ENCODE peak calls at places on chromosomes 3 and 15, in six cellular contexts. F is sigmoid colon, N is heart right ventricle, X is left lung, V is stomach, K is pancreas. M is an unnamed sample. For H3K27me3, the result is how much of the 10 kb centered on the place peaks cover.

GRCh38 chr3:50238549-50239026 is 2.6 kb downstream of the GNAI2 start:
- DNase-seq in F (peak), N (peak), X (peak), V (peak), K (peak), M (no peak)

GRCh38 chr15:73872370-73872769 is 994 bp upstream of the TBC1D21 start:
- DNase-seq in F (no peak), N (no peak), X (no peak), V (no peak), K (no peak), M (no peak)

GRCh38 chr3:169591159-169591951 is 72.2 kb downstream of the MECOM start:
- DNase-seq in F (no peak), N (no peak), X (no peak), V (no peak), K (no peak), M (no peak)

GRCh38 chr3:149085828-149086231 is 503 bp downstream of the HLTF start:
- DNase-seq in F (peak), N (no peak), X (no peak), V (no peak), K (no peak), M (peak)

GRCh38 chr15:70486451-70487379 is 276.6 kb downstream of the UACA start:
- DNase-seq in F (peak), N (no peak), X (peak), V (no peak), K (no peak), M (no peak)

GRCh38 chr3:24830230-24831152 is 335.8 kb upstream of the THRB start:
- DNase-seq in F (peak), N (peak), X (peak), V (peak), K (peak), M (no peak)

GRCh38 chr3:47092090-47092489 is 71.8 kb downstream of the SETD2 start:
- DNase-seq in F (no peak), N (no peak), X (no peak), V (no peak), K (no peak), M (no peak)

GRCh38 chr3:152155246-152155645 is 113.5 kb upstream of the MBNL1 start:
- DNase-seq in F (no peak), N (no peak), X (no peak), V (no peak), K (no peak), M (no peak)

GRCh38 chr3:9397911-9398714 is 698 bp downstream of the SETD5 start:
- DNase-seq in F (peak), N (peak), X (peak), V (peak), K (peak), M (peak)

GRCh38 chr15:69298697-69299441 is at the start of gene PAQR5:
- DNase-seq in F (no peak), N (peak), X (peak), V (peak), K (peak), M (no peak)

GRCh38 chr3:159821148-159821547 is 167.5 kb upstream of the IL12A start:
- DNase-seq in F (no peak), N (no peak), X (no peak), V (no peak), K (no peak), M (no peak)

GRCh38 chr3:170815340-170815739 is 54.7 kb downstream of the RPL22L1 start:
- DNase-seq in F (no peak), N (no peak), X (peak), V (peak), K (peak), M (no peak)

GRCh38 chr3:65348596-65348995 is 660.8 kb upstream of the ADAMTS9 start:
- DNase-seq in F (no peak), N (no peak), X (no peak), V (no peak), K (no peak), M (no peak)

GRCh38 chr3:31534036-31534435 is 1.3 kb downstream of the STT3B start:
- DNase-seq in F (no peak), N (no peak), X (no peak), V (no peak), K (no peak), M (peak)

GRCh38 chr15:70091649-70092461 is 5.9 kb downstream of the TLE3 start:
- DNase-seq in F (no peak), N (no peak), X (no peak), V (peak), K (no peak), M (no peak)

GRCh38 chr3:127670761-127671522 is 1.8 kb upstream of the ABTB1 start:
- DNase-seq in F (peak), N (no peak), X (peak), V (peak), K (peak), M (no peak)

GRCh38 chr3:72907131-72907697 is 19.4 kb downstream of the GXYLT2 start:
- DNase-seq in F (peak), N (no peak), X (no peak), V (no peak), K (no peak), M (no peak)

GRCh38 chr3:159775372-159775961 is 213.2 kb upstream of the IL12A start:
- DNase-seq in F (peak), N (peak), X (no peak), V (no peak), K (no peak), M (no peak)

GRCh38 chr15:49096090-49096750 is 50.0 kb upstream of the SECISBP2L start:
- DNase-seq in F (no peak), N (no peak), X (no peak), V (no peak), K (no peak), M (no peak)

GRCh38 chr15:63379492-63380150 is 2.0 kb downstream of the CA12 start:
- DNase-seq in F (no peak), N (no peak), X (no peak), V (no peak), K (no peak), M (no peak)

GRCh38 chr3:135918600-135918999 is 46.9 kb upstream of the PPP2R3A start:
- DNase-seq in F (no peak), N (no peak), X (no peak), V (no peak), K (no peak), M (no peak)

GRCh38 chr3:105195260-105195659 is 171.4 kb upstream of the ALCAM start:
- DNase-seq in F (no peak), N (no peak), X (no peak), V (no peak), K (no peak), M (no peak)

GRCh38 chr15:98787936-98788757 is 139.8 kb downstream of the IGF1R start:
- DNase-seq in F (no peak), N (no peak), X (no peak), V (no peak), K (no peak), M (no peak)

GRCh38 chr3:60079076-60079475 is 1029.3 kb upstream of the CFAP20DC start:
- DNase-seq in F (no peak), N (no peak), X (no peak), V (no peak), K (no peak), M (peak)

GRCh38 chr15:92832992-92833438 is 67.1 kb upstream of the CHD2 start:
- DNase-seq in F (no peak), N (no peak), X (no peak), V (no peak), K (no peak), M (no peak)

GRCh38 chr3:163622384-163622783 is 1455.9 kb downstream of the SI start:
- DNase-seq in F (no peak), N (no peak), X (no peak), V (no peak), K (no peak), M (no peak)

GRCh38 chr3:52874160-52874701 is 23.1 kb downstream of the STIMATE start:
- DNase-seq in F (no peak), N (no peak), X (no peak), V (no peak), K (no peak), M (no peak)

GRCh38 chr15:90142216-90143175 is 40.2 kb upstream of the IDH2 start:
- DNase-seq in F (no peak), N (no peak), X (no peak), V (no peak), K (no peak), M (peak)

GRCh38 chr3:189967254-189967865 is 153.3 kb downstream of the P3H2 start:
- DNase-seq in F (no peak), N (no peak), X (no peak), V (no peak), K (no peak), M (peak)

GRCh38 chr3:141250342-141250741 is 18.7 kb downstream of the PXYLP1 start:
- DNase-seq in F (no peak), N (no peak), X (no peak), V (no peak), K (no peak), M (no peak)

GRCh38 chr15:89783861-89784685 is 7.9 kb downstream of the MESP2 start:
- DNase-seq in F (no peak), N (no peak), X (no peak), V (no peak), K (peak), M (no peak)

GRCh38 chr3:1232276-1232675 is 139.5 kb downstream of the CNTN6 start:
- DNase-seq in F (no peak), N (no peak), X (no peak), V (no peak), K (no peak), M (no peak)

GRCh38 chr3:184688251-184688851 is 23.5 kb downstream of the MAGEF1 start:
- DNase-seq in F (peak), N (no peak), X (no peak), V (no peak), K (no peak), M (no peak)

GRCh38 chr3:183954875-183955274 is 62.8 kb downstream of the ABCC5 start:
- DNase-seq in F (no peak), N (no peak), X (no peak), V (no peak), K (no peak), M (no peak)

GRCh38 chr15:79349526-79349925 is 38.6 kb downstream of the TMED3 start:
- DNase-seq in F (no peak), N (no peak), X (no peak), V (no peak), K (no peak), M (no peak)

GRCh38 chr15:91148243-91148642 is 48.2 kb downstream of the SV2B start:
- DNase-seq in F (no peak), N (no peak), X (no peak), V (no peak), K (no peak), M (no peak)

GRCh38 chr15:57925650-57926049 is 139.9 kb downstream of the ALDH1A2 start:
- DNase-seq in F (no peak), N (no peak), X (no peak), V (no peak), K (no peak), M (no peak)

GRCh38 chr15:57924536-57924935 is 141.0 kb downstream of the ALDH1A2 start:
- DNase-seq in F (no peak), N (no peak), X (no peak), V (no peak), K (no peak), M (no peak)

GRCh38 chr15:57923311-57923710 is 142.2 kb downstream of the ALDH1A2 start:
- DNase-seq in F (no peak), N (no peak), X (no peak), V (peak), K (no peak), M (no peak)

GRCh38 chr15:57922780-57923179 is 142.7 kb downstream of the ALDH1A2 start:
- DNase-seq in F (no peak), N (peak), X (peak), V (peak), K (peak), M (no peak)

DNA sequence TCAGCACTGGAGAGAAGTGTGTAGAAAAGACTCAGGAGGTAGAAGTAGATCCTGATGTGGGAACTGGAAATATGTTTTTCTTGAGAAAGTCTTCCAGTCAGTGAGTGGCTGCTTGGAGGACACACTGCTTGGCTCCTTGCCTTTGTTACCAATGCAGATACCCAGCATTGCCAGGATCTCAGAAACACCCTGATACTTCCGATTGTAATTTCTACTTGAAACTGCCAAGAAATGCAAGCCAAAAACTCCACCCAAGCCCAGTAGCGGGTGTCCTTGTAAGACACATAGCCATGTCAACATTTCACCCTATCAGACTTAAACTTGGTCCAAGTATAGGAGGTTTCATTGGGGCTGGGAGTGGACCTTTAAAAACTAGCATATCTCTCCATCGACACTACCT is 141.8 kb downstream of the ALDH1A2 start:
- DNase-seq in F (no peak), N (no peak), X (no peak), V (peak), K (no peak), M (no peak)
- H3K27ac ChIP-seq in F (no peak), N (peak), X (peak), V (peak), K (no peak), M (no peak)

GRCh38 chr15:78304487-78305413 is 5.3 kb upstream of the SKIC8 start:
- DNase-seq in F (no peak), N (no peak), X (no peak), V (peak), K (no peak), M (no peak)

GRCh38 chr15:78302579-78302978 is 3.2 kb upstream of the SKIC8 start:
- DNase-seq in F (no peak), N (no peak), X (no peak), V (no peak), K (no peak), M (no peak)

GRCh38 chr15:78306176-78306774 is 6.9 kb upstream of the SKIC8 start:
- DNase-seq in F (no peak), N (no peak), X (no peak), V (no peak), K (no peak), M (no peak)

GRCh38 chr15:78301813-78302212 is 2.4 kb upstream of the SKIC8 start:
- DNase-seq in F (no peak), N (no peak), X (no peak), V (no peak), K (no peak), M (no peak)

DNA sequence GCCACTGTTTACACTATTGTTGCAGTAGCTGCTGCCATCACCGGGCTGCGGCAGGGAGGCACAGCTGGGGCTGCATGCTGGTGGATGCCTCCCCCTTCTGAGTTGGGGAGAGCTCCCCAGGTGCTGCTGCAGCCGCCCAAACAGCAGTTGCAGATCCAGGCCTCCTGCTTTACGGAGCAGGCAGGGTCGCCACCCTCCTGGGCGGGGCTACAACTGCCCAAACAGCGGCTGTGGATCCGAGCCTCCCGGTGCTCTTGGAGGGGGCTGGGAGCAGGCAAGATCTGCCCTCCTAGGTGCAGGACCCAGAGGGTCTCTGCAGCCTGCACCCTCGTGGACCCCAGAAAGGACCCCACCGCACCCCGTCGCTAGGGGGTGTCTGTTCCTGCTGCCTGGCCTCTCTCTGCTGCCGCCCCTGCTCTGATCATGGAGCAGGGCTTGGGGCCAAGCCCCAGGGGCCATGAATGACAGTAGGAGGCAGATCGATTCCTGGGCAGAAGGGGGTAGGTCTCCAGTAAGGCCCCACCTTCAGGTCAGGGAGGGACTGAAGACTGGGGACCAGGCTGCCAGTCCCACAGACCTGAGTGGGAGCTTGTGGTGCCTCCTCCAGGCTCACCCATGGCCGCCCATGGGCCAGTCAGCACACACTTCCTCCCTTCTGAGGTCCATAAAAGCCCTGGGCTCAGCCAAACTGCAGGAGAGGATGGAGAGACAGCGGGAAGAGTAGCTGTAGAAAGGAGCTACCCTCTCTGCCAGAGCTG is 4.5 kb upstream of the SKIC8 start:
- DNase-seq in F (no peak), N (no peak), X (no peak), V (peak), K (no peak), M (no peak)
- H3K27me3 ChIP-seq in F (under half), N (under half), X (under half), V (under half), K (under half), M (under half)

GRCh38 chr3:179743913-179744312 is 91.1 kb downstream of the USP13 start:
- DNase-seq in F (no peak), N (no peak), X (no peak), V (no peak), K (no peak), M (no peak)
- H3K4me3 ChIP-seq in F (no peak), N (no peak), X (no peak), V (no peak), K (no peak), M (no peak)

GRCh38 chr3:115169808-115170207 is 22.7 kb upstream of the ZBTB20 start:
- DNase-seq in F (no peak), N (no peak), X (no peak), V (no peak), K (no peak), M (no peak)
- H3K27ac ChIP-seq in F (no peak), N (no peak), X (no peak), V (no peak), K (no peak), M (no peak)

GRCh38 chr15:77819841-77820728 is 187.4 kb upstream of the LINGO1 start:
- DNase-seq in F (no peak), N (no peak), X (peak), V (no peak), K (no peak), M (no peak)

GRCh38 chr15:77821188-77821958 is 188.7 kb upstream of the LINGO1 start:
- DNase-seq in F (no peak), N (peak), X (no peak), V (peak), K (no peak), M (no peak)

GRCh38 chr15:77823736-77824135 is 191.0 kb upstream of the LINGO1 start:
- DNase-seq in F (no peak), N (no peak), X (no peak), V (no peak), K (no peak), M (no peak)

GRCh38 chr15:77822631-77823230 is 190.0 kb upstream of the LINGO1 start:
- DNase-seq in F (no peak), N (no peak), X (no peak), V (no peak), K (no peak), M (no peak)

DNA sequence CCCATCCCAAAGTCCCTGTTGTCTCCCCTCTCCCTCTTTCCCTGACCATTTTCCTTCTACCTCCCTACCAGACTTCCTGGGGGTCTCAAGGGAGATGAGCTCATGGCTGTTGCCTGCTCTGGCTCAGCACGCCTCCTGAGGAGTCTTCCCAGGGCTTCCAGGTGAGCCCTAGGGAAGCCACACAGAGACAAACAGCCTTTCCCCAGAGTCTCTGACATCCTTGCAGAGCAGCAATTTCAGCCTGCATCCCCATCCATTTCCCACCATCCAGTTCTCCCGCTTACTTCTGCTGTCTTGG is 189.2 kb upstream of the LINGO1 start:
- DNase-seq in F (no peak), N (no peak), X (no peak), V (no peak), K (no peak), M (no peak)
- H3K27me3 ChIP-seq in F (under half), N (half or more), X (under half), V (half or more), K (under half), M (under half)

GRCh38 chr3:56911363-56911762 is 109.6 kb upstream of the ARHGEF3 start:
- DNase-seq in F (no peak), N (peak), X (no peak), V (no peak), K (no peak), M (no peak)

GRCh38 chr3:56917337-56917697 is 115.6 kb upstream of the ARHGEF3 start:
- DNase-seq in F (no peak), N (no peak), X (no peak), V (no peak), K (no peak), M (no peak)

GRCh38 chr3:56916697-56917336 is 115.1 kb upstream of the ARHGEF3 start:
- DNase-seq in F (no peak), N (no peak), X (no peak), V (no peak), K (no peak), M (no peak)

GRCh38 chr3:56915969-56916586 is 114.3 kb upstream of the ARHGEF3 start:
- DNase-seq in F (no peak), N (peak), X (no peak), V (peak), K (no peak), M (peak)

DNA sequence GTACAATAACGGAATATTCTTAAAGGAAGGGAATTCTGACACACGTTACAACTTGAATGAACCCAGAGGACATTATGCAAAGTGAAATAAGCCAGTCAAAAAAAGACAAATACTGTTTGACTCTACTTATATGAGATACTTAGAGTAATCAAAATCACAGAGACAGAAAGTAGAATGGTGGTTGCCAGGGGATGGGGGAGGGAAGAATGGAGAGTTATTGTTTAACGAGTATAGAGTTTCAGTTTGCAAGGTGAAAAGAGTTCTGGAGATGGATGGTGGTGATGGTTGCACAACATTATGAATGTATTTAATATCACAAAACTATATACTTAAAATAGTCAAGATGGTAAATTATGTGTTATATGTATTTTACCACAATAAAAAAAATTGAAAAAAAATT is 112.9 kb upstream of the ARHGEF3 start:
- DNase-seq in F (no peak), N (no peak), X (no peak), V (no peak), K (no peak), M (no peak)
- H3K4me3 ChIP-seq in F (no peak), N (peak), X (peak), V (no peak), K (no peak), M (peak)